ENCODE peak calls at places on chromosome 13, in seven cellular contexts. Z is midbrain; N is nucleus accumbens; E is WERI-Rb-1; P is A549; K is NCI-H2171 treated with DMSO at 0.1 percent for 48 hours; V is activated CD4-positive, CD25-positive, alpha-beta regulatory T cell treated with anti-CD3 and anti-CD28 coated beads, Interleukin-2, amount 50 U/mL, for 16 hours. B is an unnamed sample.

GRCh38 chr13:80946008-80946802 is 605.3 kb upstream of the SPRY2 start:
- DNase-seq in Z (no peak), N (no peak), E (no peak), P (no peak), K (no peak), V (no peak), B (no peak)

GRCh38 chr13:103282571-103283450 is 216.6 kb upstream of the SLC10A2 start:
- DNase-seq in Z (no peak), N (no peak), E (no peak), P (peak), K (no peak), V (no peak), B (no peak)

GRCh38 chr13:49220035-49220855 is at the start of gene MLNR:
- DNase-seq in Z (no peak), N (no peak), E (peak), P (peak), K (peak), V (no peak), B (no peak)

GRCh38 chr13:26663801-26664200 is 96.8 kb downstream of the GPR12 start:
- DNase-seq in Z (no peak), N (no peak), E (no peak), P (no peak), K (peak), V (no peak), B (no peak)

GRCh38 chr13:95865080-95865597 is 188.1 kb downstream of the UGGT2 start:
- DNase-seq in Z (no peak), N (no peak), E (no peak), P (no peak), K (no peak), V (no peak), B (no peak)

GRCh38 chr13:41008349-41008980 is 10.7 kb downstream of the ELF1 start:
- DNase-seq in Z (no peak), N (no peak), E (no peak), P (no peak), K (no peak), V (no peak), B (no peak)

GRCh38 chr13:27172495-27172842 is 858 bp upstream of the USP12 start:
- DNase-seq in Z (no peak), N (no peak), E (no peak), P (no peak), K (peak), V (no peak), B (no peak)

GRCh38 chr13:79658333-79658975 is 177.5 kb downstream of the NDFIP2 start:
- DNase-seq in Z (no peak), N (peak), E (no peak), P (no peak), K (no peak), V (no peak), B (no peak)

GRCh38 chr13:89763011-89763410 is 1584.5 kb upstream of the MIR17HG start:
- DNase-seq in Z (no peak), N (no peak), E (no peak), P (no peak), K (no peak), V (no peak), B (no peak)

GRCh38 chr13:113489549-113490495 is 689 bp downstream of the DCUN1D2 start:
- DNase-seq in Z (peak), N (peak), E (peak), P (peak), K (peak), V (no peak), B (no peak)

GRCh38 chr13:44364601-44365000 is 9.0 kb upstream of the SERP2 start:
- DNase-seq in Z (no peak), N (no peak), E (no peak), P (no peak), K (no peak), V (no peak), B (no peak)

GRCh38 chr13:27928805-27929753 is 9.3 kb downstream of the PDX1 start:
- DNase-seq in Z (no peak), N (no peak), E (no peak), P (no peak), K (no peak), V (no peak), B (no peak)

GRCh38 chr13:107669356-107669755 is 546.0 kb downstream of the LIG4 start:
- DNase-seq in Z (no peak), N (no peak), E (no peak), P (no peak), K (no peak), V (no peak), B (no peak)

GRCh38 chr13:87444135-87444534 is 227.0 kb upstream of the SLITRK5 start:
- DNase-seq in Z (no peak), N (no peak), E (no peak), P (no peak), K (no peak), V (no peak), B (no peak)

GRCh38 chr13:110197471-110197870 is 109.5 kb downstream of the COL4A1 start:
- DNase-seq in Z (no peak), N (no peak), E (no peak), P (no peak), K (no peak), V (no peak), B (no peak)

GRCh38 chr13:29507356-29507755 is 88.1 kb downstream of the SLC7A1 start:
- DNase-seq in Z (no peak), N (no peak), E (no peak), P (no peak), K (peak), V (no peak), B (peak)

GRCh38 chr13:106133025-106133424 is 402.4 kb downstream of the EFNB2 start:
- DNase-seq in Z (no peak), N (no peak), E (no peak), P (no peak), K (no peak), V (no peak), B (no peak)

GRCh38 chr13:48009298-48009697 is 8.2 kb upstream of the SUCLA2 start:
- DNase-seq in Z (no peak), N (no peak), E (no peak), P (peak), K (no peak), V (no peak), B (no peak)

GRCh38 chr13:109760372-109760771 is 26.0 kb downstream of the IRS2 start:
- DNase-seq in Z (no peak), N (no peak), E (no peak), P (no peak), K (no peak), V (no peak), B (no peak)

GRCh38 chr13:114131581-114132418 is 623 bp downstream of the RASA3 start:
- DNase-seq in Z (no peak), N (peak), E (no peak), P (peak), K (peak), V (no peak), B (no peak)

GRCh38 chr13:74839656-74840055 is 642.3 kb downstream of the TBC1D4 start:
- DNase-seq in Z (no peak), N (no peak), E (no peak), P (no peak), K (no peak), V (no peak), B (no peak)

GRCh38 chr13:98480915-98481510 is 95.9 kb downstream of the STK24 start:
- DNase-seq in Z (no peak), N (no peak), E (peak), P (no peak), K (peak), V (no peak), B (no peak)

GRCh38 chr13:25109341-25109740 is 13.4 kb downstream of the PABPC3 start:
- DNase-seq in Z (no peak), N (no peak), E (no peak), P (no peak), K (no peak), V (no peak), B (no peak)

GRCh38 chr13:42969558-42970172 is 22.4 kb downstream of the EPSTI1 start:
- DNase-seq in Z (peak), N (peak), E (peak), P (peak), K (peak), V (peak), B (peak)

GRCh38 chr13:32019612-32020233 is 11.9 kb upstream of the FRY start:
- DNase-seq in Z (peak), N (peak), E (peak), P (peak), K (peak), V (no peak), B (no peak)

GRCh38 chr13:41500501-41500900 is 43.2 kb downstream of the RGCC start:
- DNase-seq in Z (no peak), N (no peak), E (no peak), P (no peak), K (no peak), V (no peak), B (no peak)

GRCh38 chr13:98889419-98890079 is 88.3 kb downstream of the DOCK9 start:
- DNase-seq in Z (no peak), N (no peak), E (no peak), P (no peak), K (peak), V (no peak), B (no peak)

GRCh38 chr13:60520902-60521563 is 124.0 kb downstream of the TDRD3 start:
- DNase-seq in Z (no peak), N (no peak), E (no peak), P (no peak), K (no peak), V (no peak), B (no peak)

GRCh38 chr13:65378484-65378883 is 1851.7 kb downstream of the PCDH9 start:
- DNase-seq in Z (no peak), N (no peak), E (no peak), P (no peak), K (no peak), V (no peak), B (no peak)

GRCh38 chr13:49307365-49307764 is 59.6 kb downstream of the CDADC1 start:
- DNase-seq in Z (no peak), N (no peak), E (no peak), P (no peak), K (no peak), V (no peak), B (no peak)

GRCh38 chr13:100528353-100528752 is 60.2 kb downstream of the GGACT start:
- DNase-seq in Z (no peak), N (no peak), E (no peak), P (no peak), K (no peak), V (no peak), B (no peak)

GRCh38 chr13:51643882-51644281 is 59.6 kb downstream of the WDFY2 start:
- DNase-seq in Z (no peak), N (no peak), E (no peak), P (peak), K (no peak), V (no peak), B (no peak)

GRCh38 chr13:25231537-25231936 is 55.8 kb downstream of the MTMR6 start:
- DNase-seq in Z (no peak), N (no peak), E (no peak), P (no peak), K (no peak), V (no peak), B (no peak)